ENCODE peak calls at places on chromosomes 13 and 19, in four cellular contexts. G is neural progenitor cell; L is brain microvascular endothelial cell; P is CD8-positive, alpha-beta memory T cell. S is an unnamed sample. For H3K27me3, the result is how much of the 10 kb centered on the place peaks cover.

GRCh38 chr19:6038634-6039405 is 60.9 kb upstream of the RANBP3 start:
- DNase-seq in P (no peak), L (no peak), G (no peak), S (no peak)

GRCh38 chr19:49570997-49571676 is 9.2 kb downstream of the NOSIP start:
- DNase-seq in L (no peak), P (no peak), G (peak), S (no peak)

GRCh38 chr19:19468424-19469050 is 46.8 kb downstream of the TSSK6 start:
- DNase-seq in L (no peak), G (no peak), P (no peak), S (no peak)

GRCh38 chr13:49935171-49936084 is 712 bp downstream of the SPRYD7 start:
- DNase-seq in P (peak), G (peak), L (peak), S (no peak)

GRCh38 chr13:43516401-43516826 is 270.4 kb downstream of the ENOX1 start:
- DNase-seq in G (no peak), L (no peak), P (no peak), S (no peak)

GRCh38 chr19:5609881-5610280 is 12.7 kb downstream of the SAFB2 start:
- DNase-seq in P (no peak), L (no peak), G (no peak), S (no peak)

GRCh38 chr13:65656740-65657329 is 1573.3 kb downstream of the PCDH9 start:
- DNase-seq in G (no peak), L (no peak), P (no peak), S (no peak)

GRCh38 chr13:99800951-99801350 is 170.6 kb downstream of the ZIC5 start:
- DNase-seq in G (peak), P (no peak), L (no peak), S (no peak)

GRCh38 chr13:82597737-82598136 is 1284.5 kb downstream of the SLITRK1 start:
- DNase-seq in G (peak), P (no peak), L (no peak), S (no peak)

GRCh38 chr13:96460571-96460970 is 370.7 kb downstream of the HS6ST3 start:
- DNase-seq in P (no peak), G (no peak), L (no peak), S (no peak)

GRCh38 chr19:10780368-10780767 is 55.6 kb downstream of the TMED1 start:
- DNase-seq in G (no peak), P (no peak), L (peak), S (no peak)

GRCh38 chr13:59750860-59751259 is 412.9 kb downstream of the DIAPH3 start:
- DNase-seq in L (peak), P (no peak), G (peak), S (no peak)

GRCh38 chr13:74930402-74931165 is 551.4 kb downstream of the TBC1D4 start:
- DNase-seq in G (no peak), L (peak), P (no peak), S (no peak)

GRCh38 chr13:112244495-112245177 is 131.5 kb upstream of the SPACA7 start:
- DNase-seq in G (no peak), L (no peak), P (no peak), S (no peak)

GRCh38 chr19:53333466-53334449 is at the start of gene ZNF845:
- DNase-seq in L (peak), P (peak), G (peak), S (peak)

GRCh38 chr13:90103099-90103784 is 1244.2 kb upstream of the MIR17HG start:
- DNase-seq in L (no peak), G (no peak), P (no peak), S (no peak)

GRCh38 chr19:3431760-3432397 is 48.4 kb downstream of the SMIM24 start:
- DNase-seq in L (no peak), P (no peak), G (no peak), S (no peak)

GRCh38 chr19:49335071-49335783 is at the start of gene CD37:
- DNase-seq in P (peak), G (no peak), L (no peak), S (no peak)

GRCh38 chr13:97435794-97436193 is 1.8 kb downstream of the RAP2A start:
- DNase-seq in P (no peak), G (no peak), L (no peak), S (no peak)

GRCh38 chr13:102369303-102369702 is 32.5 kb downstream of the FGF14 start:
- DNase-seq in L (no peak), G (no peak), P (no peak), S (no peak)

GRCh38 chr13:85497652-85498051 is 301.6 kb downstream of the SLITRK6 start:
- DNase-seq in P (no peak), L (peak), G (no peak), S (no peak)

GRCh38 chr13:98997738-98998641 is 20.1 kb upstream of the DOCK9 start:
- DNase-seq in L (no peak), P (no peak), G (no peak), S (no peak)

GRCh38 chr19:10587839-10588150 is 683 bp upstream of the AP1M2 start:
- DNase-seq in G (no peak), L (no peak), P (no peak), S (no peak)

GRCh38 chr19:20964798-20965197 is 41.7 kb downstream of the ZNF85 start:
- DNase-seq in G (no peak), L (no peak), P (no peak), S (no peak)

GRCh38 chr13:25292301-25292700 is 5.0 kb upstream of the MTMR6 start:
- DNase-seq in G (no peak), P (no peak), L (peak), S (no peak)

GRCh38 chr13:113927661-113928581 is 46.0 kb downstream of the C13orf46 start:
- DNase-seq in G (no peak), P (no peak), L (peak), S (no peak)

GRCh38 chr13:98411617-98412310 is 165.1 kb downstream of the STK24 start:
- DNase-seq in L (no peak), G (no peak), P (no peak), S (no peak)

GRCh38 chr13:51590231-51590630 is 6.0 kb downstream of the WDFY2 start:
- DNase-seq in P (no peak), L (no peak), G (no peak), S (no peak)

GRCh38 chr13:66410314-66410713 is 819.8 kb downstream of the PCDH9 start:
- DNase-seq in L (no peak), P (no peak), G (no peak), S (no peak)

GRCh38 chr13:24511019-24511823 is 1.4 kb downstream of the PARP4 start:
- DNase-seq in L (peak), G (peak), P (peak), S (no peak)

GRCh38 chr13:50531917-50532899 is 311.3 kb downstream of the DLEU7 start:
- DNase-seq in G (no peak), L (peak), P (no peak), S (no peak)

GRCh38 chr19:10044390-10044789 is 31.1 kb downstream of the RDH8 start:
- DNase-seq in L (no peak), P (no peak), G (no peak), S (no peak)

GRCh38 chr19:35533201-35533821 is at the start of gene GAPDHS:
- DNase-seq in G (no peak), L (no peak), P (no peak), S (no peak)
- H3K27me3 ChIP-seq in G (under half), L (under half), P (under half), S (under half)

DNA sequence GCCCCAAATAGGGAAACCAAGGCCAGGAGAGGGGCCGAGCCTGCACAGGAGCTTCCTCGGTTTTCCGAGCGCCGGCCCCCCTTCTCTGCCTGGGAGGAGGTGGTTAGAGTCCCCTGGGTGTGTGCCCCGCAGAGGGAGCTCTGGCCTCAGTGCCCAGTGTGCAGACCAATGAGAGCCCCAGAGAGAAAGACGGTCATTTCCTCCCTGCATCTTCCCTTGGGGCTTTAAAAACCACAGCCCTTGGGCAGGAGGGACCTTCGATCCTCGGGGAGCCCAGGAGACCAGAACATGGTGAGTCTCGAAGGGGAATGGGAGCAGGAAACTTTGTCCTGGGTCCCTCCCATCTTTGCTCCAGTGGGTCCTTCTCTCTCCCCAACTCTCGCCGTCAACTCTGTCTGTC is at the start of gene C5AR1:
- DNase-seq in L (no peak), P (no peak), G (no peak), S (no peak)
- H3K27me3 ChIP-seq in L (under half), P (under half), G (under half), S (under half)

GRCh38 chr19:29074579-29074978 is 138.4 kb downstream of the UQCRFS1 start:
- DNase-seq in G (no peak), L (no peak), P (no peak), S (no peak)
- H3K27me3 ChIP-seq in G (under half), L (under half), P (under half), S (under half)

DNA sequence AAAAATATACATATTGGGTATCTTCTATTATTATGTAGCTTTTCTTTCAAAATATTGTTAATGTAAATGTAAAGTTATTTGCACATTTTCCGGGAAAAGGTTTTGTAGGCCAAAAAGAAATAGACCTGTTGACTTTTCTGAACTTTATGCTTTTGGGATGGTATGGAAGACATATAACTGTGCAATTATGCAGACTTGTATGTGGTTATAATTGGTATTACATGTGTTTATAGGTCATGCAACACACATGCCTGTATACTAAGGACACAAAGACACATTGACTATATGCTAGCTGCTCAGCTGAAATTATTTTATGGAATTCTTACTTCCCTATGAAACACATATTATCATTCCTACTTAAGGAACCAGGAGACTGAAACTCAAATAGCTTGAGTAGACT is 2.3 kb upstream of the NBEA start:
- DNase-seq in G (no peak), P (no peak), L (no peak), S (no peak)
- H3K27me3 ChIP-seq in G (under half), P (under half), L (under half), S (under half)

DNA sequence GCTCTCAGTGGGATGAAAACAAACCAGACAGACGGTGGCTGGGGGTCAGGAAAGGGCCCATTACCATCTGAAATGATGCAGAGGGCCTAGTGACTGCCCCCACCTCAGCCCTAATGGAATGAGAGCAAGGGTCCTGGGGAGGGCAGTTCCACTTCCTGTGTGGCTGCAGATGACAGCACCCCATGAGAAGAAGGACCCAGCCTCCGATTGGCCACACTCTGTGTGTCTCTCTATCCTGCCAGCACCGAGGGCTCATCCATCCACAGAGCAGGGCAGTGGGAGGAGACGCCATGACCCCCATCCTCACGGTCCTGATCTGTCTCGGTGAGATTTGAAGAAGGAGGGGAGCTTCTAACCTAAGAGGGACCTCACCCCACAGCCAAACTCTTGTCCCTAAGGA is 500 bp downstream of the LILRB1 start:
- DNase-seq in G (no peak), P (no peak), L (no peak), S (no peak)
- H3K27me3 ChIP-seq in G (under half), P (under half), L (under half), S (under half)

DNA sequence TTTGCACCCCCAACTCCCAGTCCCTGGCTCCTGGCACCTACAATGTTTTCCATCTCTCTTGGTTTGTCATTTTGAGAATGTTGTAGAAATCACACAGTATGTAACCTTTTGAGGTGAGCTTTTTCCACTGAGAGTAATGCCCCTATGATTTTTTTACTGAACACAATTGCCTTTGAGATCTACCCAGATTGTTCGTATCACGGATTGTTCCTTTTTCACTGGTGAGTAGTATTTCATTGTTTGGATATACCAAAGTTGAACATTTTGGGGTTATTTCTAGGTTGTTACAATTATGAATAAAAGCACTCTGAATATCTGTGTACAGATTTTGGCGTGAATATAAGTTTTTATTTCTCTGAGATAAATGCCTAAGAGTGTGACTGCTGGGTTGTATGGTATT is 17.7 kb upstream of the ANKRD10 start:
- DNase-seq in L (no peak), P (no peak), G (no peak), S (no peak)
- H3K27me3 ChIP-seq in L (under half), P (under half), G (under half), S (under half)

S was measured in pancreas.